ENCODE peak calls at places on chromosomes 7 and 10, in ten cellular contexts. R, V, W, I, G, X, H, T, Q and L are unnamed samples.

GRCh38 chr7:20581956-20582355 is 33.5 kb upstream of the ABCB5 start:
- DNase-seq in R (no peak), V (no peak), W (no peak), I (no peak), G (no peak), X (no peak), H (no peak), T (no peak), Q (no peak), L (no peak)

GRCh38 chr10:86758231-86759072 is 2.0 kb downstream of the BMPR1A start:
- DNase-seq in R (no peak), V (peak), W (no peak), I (no peak), G (no peak), X (no peak), H (no peak), T (peak), Q (no peak), L (no peak)

GRCh38 chr7:35599642-35600041 is 95.3 kb downstream of the HERPUD2 start:
- DNase-seq in R (no peak), V (no peak), W (no peak), I (no peak), G (no peak), X (no peak), H (no peak), T (no peak), Q (no peak), L (no peak)

GRCh38 chr10:70775679-70776454 is 9.3 kb downstream of the TBATA start:
- DNase-seq in R (no peak), V (no peak), W (no peak), I (no peak), G (no peak), X (no peak), H (no peak), T (no peak), Q (no peak), L (no peak)

GRCh38 chr7:116230191-116231005 is 20.1 kb downstream of the TES start:
- DNase-seq in R (no peak), V (no peak), W (no peak), I (no peak), G (no peak), X (no peak), H (no peak), T (no peak), Q (no peak), L (no peak)

GRCh38 chr7:107659666-107660065 is 962 bp upstream of the SLC26A4 start:
- DNase-seq in R (peak), V (peak), W (no peak), I (peak), G (no peak), X (peak), H (no peak), T (peak), Q (no peak), L (no peak)

GRCh38 chr7:45162943-45163691 is 5.5 kb downstream of the RAMP3 start:
- DNase-seq in R (no peak), V (no peak), W (no peak), I (no peak), G (no peak), X (no peak), H (no peak), T (no peak), Q (no peak), L (no peak)

GRCh38 chr7:105715528-105715927 is 134.2 kb upstream of the EFCAB10 start:
- DNase-seq in R (no peak), V (no peak), W (no peak), I (no peak), G (no peak), X (no peak), H (no peak), T (no peak), Q (no peak), L (no peak)

GRCh38 chr10:119762805-119763798 is 37.3 kb downstream of the INPP5F start:
- DNase-seq in R (no peak), V (peak), W (no peak), I (no peak), G (no peak), X (no peak), H (no peak), T (no peak), Q (no peak), L (no peak)

GRCh38 chr10:51214207-51214896 is 140.1 kb downstream of the PRKG1 start:
- DNase-seq in R (no peak), V (peak), W (no peak), I (no peak), G (no peak), X (no peak), H (no peak), T (no peak), Q (no peak), L (no peak)

GRCh38 chr7:147276783-147277370 is 1160.3 kb downstream of the CNTNAP2 start:
- DNase-seq in R (no peak), V (no peak), W (no peak), I (no peak), G (no peak), X (no peak), H (no peak), T (no peak), Q (no peak), L (no peak)

GRCh38 chr10:132407846-132408278 is 10.9 kb downstream of the PWWP2B start:
- DNase-seq in R (no peak), V (peak), W (peak), I (no peak), G (no peak), X (no peak), H (peak), T (no peak), Q (no peak), L (peak)
- TF ChIP-seq CTCF in R (no peak), V (no peak), W (no peak), I (no peak), G (no peak), X (no peak), H (no peak), T (no peak), Q (no peak), L (peak)

GRCh38 chr10:17833656-17834055 is 24.5 kb downstream of the MRC1 start:
- DNase-seq in R (no peak), V (no peak), W (no peak), I (no peak), G (no peak), X (no peak), H (no peak), T (no peak), Q (no peak), L (no peak)

GRCh38 chr10:17835688-17836087 is 26.5 kb downstream of the MRC1 start:
- DNase-seq in R (peak), V (peak), W (no peak), I (peak), G (peak), X (peak), H (no peak), T (peak), Q (no peak), L (peak)

GRCh38 chr10:17836917-17837316 is 27.8 kb downstream of the MRC1 start:
- DNase-seq in R (peak), V (peak), W (no peak), I (no peak), G (peak), X (peak), H (no peak), T (peak), Q (no peak), L (peak)

GRCh38 chr10:17841055-17841454 is 31.9 kb downstream of the MRC1 start:
- DNase-seq in R (no peak), V (no peak), W (no peak), I (no peak), G (no peak), X (peak), H (no peak), T (no peak), Q (no peak), L (no peak)

DNA sequence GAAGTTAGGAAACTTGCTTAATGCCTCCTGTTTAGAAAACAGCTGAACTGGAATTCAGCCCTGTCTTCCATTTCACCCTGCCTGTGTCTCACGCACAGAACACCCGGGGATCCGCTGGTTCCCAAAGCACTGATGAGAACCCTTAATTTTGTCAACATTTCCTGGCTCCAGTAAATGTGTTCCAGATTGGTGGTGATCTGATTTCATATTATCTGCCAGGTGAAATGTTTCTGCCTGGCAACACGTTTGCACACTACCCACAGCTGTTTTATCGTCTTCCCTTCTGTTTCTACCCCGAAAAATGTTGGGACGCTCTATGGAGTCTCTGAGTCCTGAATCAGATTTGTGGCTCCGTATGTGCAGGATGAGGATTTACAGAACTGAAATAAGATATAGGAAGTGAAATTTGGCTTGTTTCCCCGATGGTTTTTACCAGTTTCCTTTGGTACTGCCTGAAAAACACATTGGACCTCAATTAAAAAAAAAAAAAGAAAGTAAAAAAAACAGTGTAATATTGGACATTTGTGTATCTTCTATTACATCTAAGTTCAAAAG is 29.0 kb downstream of the MRC1 start:
- DNase-seq in R (no peak), V (no peak), W (no peak), I (no peak), G (no peak), X (peak), H (no peak), T (no peak), Q (no peak), L (no peak)
- H3K4me3 ChIP-seq in R (no peak), V (no peak), W (no peak), I (no peak), G (no peak), X (no peak), H (no peak), T (no peak), Q (no peak), L (no peak)

GRCh38 chr10:3010819-3011422 is 56.4 kb upstream of the PFKP start:
- DNase-seq in R (peak), V (peak), W (no peak), I (no peak), G (peak), X (no peak), H (no peak), T (no peak), Q (no peak), L (no peak)

GRCh38 chr10:3009341-3009740 is 58.0 kb upstream of the PFKP start:
- DNase-seq in R (no peak), V (no peak), W (no peak), I (no peak), G (no peak), X (no peak), H (no peak), T (no peak), Q (no peak), L (no peak)

GRCh38 chr10:3006093-3006492 is 61.3 kb upstream of the PFKP start:
- DNase-seq in R (no peak), V (no peak), W (no peak), I (no peak), G (no peak), X (no peak), H (no peak), T (no peak), Q (no peak), L (no peak)

GRCh38 chr10:3008518-3009195 is 58.7 kb upstream of the PFKP start:
- DNase-seq in R (no peak), V (peak), W (no peak), I (no peak), G (no peak), X (no peak), H (no peak), T (no peak), Q (no peak), L (no peak)

GRCh38 chr10:3010327-3010726 is 57.0 kb upstream of the PFKP start:
- DNase-seq in R (no peak), V (no peak), W (no peak), I (no peak), G (no peak), X (no peak), H (no peak), T (no peak), Q (no peak), L (no peak)
- TF ChIP-seq CTCF in R (peak), V (no peak), W (no peak), I (no peak), G (no peak), X (no peak), H (no peak), T (no peak), Q (no peak), L (no peak)

GRCh38 chr7:47326220-47326619 is 255.7 kb downstream of the TNS3 start:
- DNase-seq in R (peak), V (peak), W (no peak), I (no peak), G (no peak), X (peak), H (no peak), T (no peak), Q (no peak), L (peak)

GRCh38 chr7:47325337-47325736 is 256.6 kb downstream of the TNS3 start:
- DNase-seq in R (no peak), V (no peak), W (no peak), I (no peak), G (no peak), X (no peak), H (no peak), T (no peak), Q (no peak), L (peak)

GRCh38 chr7:47327698-47328391 is 254.1 kb downstream of the TNS3 start:
- DNase-seq in R (no peak), V (peak), W (peak), I (no peak), G (peak), X (peak), H (peak), T (no peak), Q (no peak), L (no peak)

GRCh38 chr7:47327306-47327697 is 254.6 kb downstream of the TNS3 start:
- DNase-seq in R (no peak), V (peak), W (no peak), I (no peak), G (no peak), X (no peak), H (no peak), T (no peak), Q (no peak), L (no peak)

GRCh38 chr7:47326808-47327207 is 255.1 kb downstream of the TNS3 start:
- DNase-seq in R (no peak), V (peak), W (no peak), I (no peak), G (no peak), X (peak), H (no peak), T (no peak), Q (no peak), L (no peak)
- H3K4me3 ChIP-seq in R (no peak), V (no peak), W (no peak), I (peak), G (peak), X (no peak), H (no peak), T (no peak), Q (peak), L (no peak)

GRCh38 chr7:86925221-86925620 is 134.2 kb downstream of the ELAPOR2 start:
- DNase-seq in R (no peak), V (no peak), W (no peak), I (no peak), G (no peak), X (no peak), H (no peak), T (no peak), Q (no peak), L (no peak)

GRCh38 chr7:86923530-86923929 is 135.9 kb downstream of the ELAPOR2 start:
- DNase-seq in R (no peak), V (no peak), W (no peak), I (no peak), G (no peak), X (no peak), H (no peak), T (no peak), Q (no peak), L (no peak)

GRCh38 chr7:86928308-86928707 is 131.1 kb downstream of the ELAPOR2 start:
- DNase-seq in R (no peak), V (no peak), W (no peak), I (no peak), G (no peak), X (no peak), H (no peak), T (no peak), Q (no peak), L (no peak)

GRCh38 chr7:86929293-86930109 is 130.0 kb downstream of the ELAPOR2 start:
- DNase-seq in R (no peak), V (no peak), W (no peak), I (no peak), G (no peak), X (no peak), H (no peak), T (no peak), Q (no peak), L (no peak)

GRCh38 chr7:86926732-86927131 is 132.7 kb downstream of the ELAPOR2 start:
- DNase-seq in R (no peak), V (peak), W (peak), I (no peak), G (peak), X (peak), H (peak), T (peak), Q (no peak), L (no peak)
- TF ChIP-seq CTCF in R (peak), V (peak), W (no peak), I (peak), G (peak), X (peak), H (peak), T (peak), Q (peak), L (peak)

DNA sequence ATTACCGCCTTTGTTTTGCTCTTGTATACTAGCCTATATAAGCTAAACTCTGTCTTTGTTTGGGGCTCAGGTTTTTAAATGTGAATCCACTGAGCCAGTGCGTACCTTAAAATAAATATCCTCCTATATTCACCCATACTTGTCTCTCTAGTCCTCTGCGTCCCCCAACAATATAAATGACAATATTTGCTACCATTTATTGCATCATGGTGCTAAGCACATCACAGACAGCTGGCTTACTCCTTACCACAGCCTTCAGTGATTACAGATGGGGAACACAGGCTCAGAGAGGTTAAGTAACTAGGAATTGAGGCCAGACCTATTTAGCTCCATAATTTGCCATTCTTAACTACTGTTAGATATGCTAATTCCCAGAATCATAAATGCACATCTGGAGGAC is 3.4 kb upstream of the ADCK2 start:
- DNase-seq in R (no peak), V (no peak), W (no peak), I (no peak), G (no peak), X (no peak), H (no peak), T (no peak), Q (no peak), L (no peak)
- H3K4me3 ChIP-seq in R (no peak), V (no peak), W (no peak), I (no peak), G (no peak), X (no peak), H (no peak), T (no peak), Q (no peak), L (no peak)

GRCh38 chr7:71131753-71132520 is at the start of gene GALNT17:
- DNase-seq in R (no peak), V (no peak), W (no peak), I (no peak), G (peak), X (no peak), H (no peak), T (no peak), Q (no peak), L (no peak)

GRCh38 chr7:71132521-71133231 is 732 bp downstream of the GALNT17 start:
- DNase-seq in R (no peak), V (no peak), W (no peak), I (no peak), G (peak), X (no peak), H (no peak), T (no peak), Q (no peak), L (no peak)

GRCh38 chr7:71130280-71130679 is 1.7 kb upstream of the GALNT17 start:
- DNase-seq in R (no peak), V (no peak), W (no peak), I (no peak), G (peak), X (no peak), H (no peak), T (no peak), Q (no peak), L (no peak)

GRCh38 chr7:71133232-71133622 is 1.3 kb downstream of the GALNT17 start:
- DNase-seq in R (no peak), V (no peak), W (no peak), I (no peak), G (no peak), X (no peak), H (no peak), T (no peak), Q (no peak), L (no peak)

GRCh38 chr7:71131256-71131752 is 640 bp upstream of the GALNT17 start:
- DNase-seq in R (no peak), V (no peak), W (no peak), I (no peak), G (peak), X (no peak), H (no peak), T (no peak), Q (no peak), L (no peak)
- TF ChIP-seq CTCF in R (no peak), V (no peak), W (no peak), I (no peak), G (no peak), X (no peak), H (no peak), T (no peak), Q (no peak), L (no peak)